ENCODE peak calls at places on chromosomes 3 and 15, in eight cellular contexts. One of them, this sample, is unnamed.

GRCh38 chr3:129665024-129665768 is 58.7 kb upstream of the PLXND1 start:
- DNase-seq in ascending aorta: no peak
- DNase-seq in right lobe of liver: no peak
- DNase-seq in ovary: no peak
- DNase-seq in uterus: no peak
- DNase-seq in cardiac muscle cell: peak; percentile 17
- DNase-seq in HepG2: peak; percentile 53
- DNase-seq in mesendoderm: no peak
- DNase-seq in this sample: no peak

GRCh38 chr3:51024765-51025681 is 350.3 kb downstream of the DOCK3 start:
- DNase-seq in ascending aorta: no peak
- DNase-seq in uterus: peak; percentile 17
- DNase-seq in right lobe of liver: peak; percentile 22
- DNase-seq in cardiac muscle cell: no peak
- DNase-seq in mesendoderm: peak; percentile 27
- DNase-seq in ovary: no peak
- DNase-seq in HepG2: no peak
- DNase-seq in this sample: no peak

GRCh38 chr15:96333194-96334016 is 2.9 kb downstream of the NR2F2 start:
- DNase-seq in cardiac muscle cell: peak; percentile 49
- DNase-seq in ascending aorta: no peak
- DNase-seq in mesendoderm: peak; percentile 82
- DNase-seq in ovary: peak; percentile 40
- DNase-seq in HepG2: no peak
- DNase-seq in right lobe of liver: peak; percentile 42
- DNase-seq in uterus: peak; percentile 31
- DNase-seq in this sample: no peak

GRCh38 chr3:195106418-195106906 is 164.5 kb downstream of the XXYLT1 start:
- DNase-seq in ovary: peak; percentile 53
- DNase-seq in ascending aorta: no peak
- DNase-seq in right lobe of liver: peak; percentile 73
- DNase-seq in mesendoderm: peak; percentile 78
- DNase-seq in uterus: peak; percentile 77
- DNase-seq in HepG2: no peak
- DNase-seq in cardiac muscle cell: peak; percentile 79
- DNase-seq in this sample: peak; percentile 66

GRCh38 chr3:112327371-112327951 is 5.5 kb upstream of the CD200 start:
- DNase-seq in ascending aorta: no peak
- DNase-seq in cardiac muscle cell: peak; percentile 87
- DNase-seq in HepG2: peak; percentile 39
- DNase-seq in ovary: no peak
- DNase-seq in mesendoderm: peak; percentile 77
- DNase-seq in right lobe of liver: no peak
- DNase-seq in uterus: no peak
- DNase-seq in this sample: no peak

GRCh38 chr3:42514876-42515275 is 12.4 kb downstream of the VIPR1 start:
- DNase-seq in cardiac muscle cell: no peak
- DNase-seq in right lobe of liver: no peak
- DNase-seq in ovary: no peak
- DNase-seq in ascending aorta: no peak
- DNase-seq in HepG2: no peak
- DNase-seq in uterus: no peak
- DNase-seq in mesendoderm: no peak
- DNase-seq in this sample: no peak

GRCh38 chr15:75947117-75947516 is 43.4 kb downstream of the FBXO22 start:
- DNase-seq in right lobe of liver: no peak
- DNase-seq in mesendoderm: no peak
- DNase-seq in ovary: no peak
- DNase-seq in uterus: no peak
- DNase-seq in ascending aorta: no peak
- DNase-seq in HepG2: no peak
- DNase-seq in cardiac muscle cell: peak; percentile 45
- DNase-seq in this sample: no peak

GRCh38 chr3:196168808-196169391 is 42.3 kb downstream of the ZDHHC19 start:
- DNase-seq in HepG2: no peak
- DNase-seq in uterus: no peak
- DNase-seq in ascending aorta: no peak
- DNase-seq in cardiac muscle cell: no peak
- DNase-seq in ovary: no peak
- DNase-seq in mesendoderm: no peak
- DNase-seq in right lobe of liver: peak; percentile 39
- DNase-seq in this sample: no peak

GRCh38 chr3:11717301-11717700 is 73.6 kb upstream of the VGLL4 start:
- DNase-seq in right lobe of liver: no peak
- DNase-seq in ovary: no peak
- DNase-seq in uterus: no peak
- DNase-seq in mesendoderm: peak; percentile 47
- DNase-seq in HepG2: no peak
- DNase-seq in cardiac muscle cell: peak; percentile 62
- DNase-seq in ascending aorta: no peak
- DNase-seq in this sample: no peak

GRCh38 chr3:4720316-4721075 is 227.3 kb downstream of the ITPR1 start:
- DNase-seq in right lobe of liver: peak; percentile 65
- DNase-seq in ovary: peak; percentile 88
- DNase-seq in mesendoderm: peak; percentile 81
- DNase-seq in uterus: peak; percentile 77
- DNase-seq in cardiac muscle cell: peak; percentile 88
- DNase-seq in ascending aorta: no peak
- DNase-seq in HepG2: peak; percentile 75
- DNase-seq in this sample: peak; percentile 42

GRCh38 chr3:189272500-189273119 is 100.8 kb downstream of the TPRG1 start:
- DNase-seq in ovary: no peak
- DNase-seq in right lobe of liver: no peak
- DNase-seq in uterus: no peak
- DNase-seq in HepG2: no peak
- DNase-seq in mesendoderm: peak; percentile 68
- DNase-seq in ascending aorta: no peak
- DNase-seq in cardiac muscle cell: peak; percentile 23
- DNase-seq in this sample: no peak

GRCh38 chr3:6223572-6223971 is 637.3 kb upstream of the GRM7 start:
- DNase-seq in right lobe of liver: no peak
- DNase-seq in mesendoderm: no peak
- DNase-seq in ascending aorta: no peak
- DNase-seq in cardiac muscle cell: no peak
- DNase-seq in ovary: no peak
- DNase-seq in uterus: no peak
- DNase-seq in HepG2: no peak
- DNase-seq in this sample: no peak
- H3K4me1 ChIP-seq in right lobe of liver: no peaks in the 10 kb centered on the region
- H3K4me1 ChIP-seq in mesendoderm: no peaks in the 10 kb centered on the region
- H3K4me1 ChIP-seq in ascending aorta: no peaks in the 10 kb centered on the region
- H3K4me1 ChIP-seq in cardiac muscle cell: peaks cover 4% of the 10 kb centered on the region
- H3K4me1 ChIP-seq in ovary: no peaks in the 10 kb centered on the region
- H3K4me1 ChIP-seq in uterus: no peaks in the 10 kb centered on the region
- H3K4me1 ChIP-seq in HepG2: no peaks in the 10 kb centered on the region
- H3K4me1 ChIP-seq in this sample: no peaks in the 10 kb centered on the region

GRCh38 chr15:68643216-68643830 is 64.5 kb downstream of the CORO2B start:
- DNase-seq in right lobe of liver: no peak
- DNase-seq in HepG2: no peak
- DNase-seq in mesendoderm: peak; percentile 68
- DNase-seq in uterus: no peak
- DNase-seq in ascending aorta: no peak
- DNase-seq in ovary: no peak
- DNase-seq in cardiac muscle cell: no peak
- DNase-seq in this sample: no peak

GRCh38 chr15:68640791-68641331 is 62.1 kb downstream of the CORO2B start:
- DNase-seq in uterus: peak; percentile 65
- DNase-seq in ascending aorta: no peak
- DNase-seq in ovary: peak; percentile 83
- DNase-seq in right lobe of liver: no peak
- DNase-seq in HepG2: no peak
- DNase-seq in mesendoderm: no peak
- DNase-seq in cardiac muscle cell: no peak
- DNase-seq in this sample: no peak

GRCh38 chr15:68642491-68642845 is 63.7 kb downstream of the CORO2B start:
- DNase-seq in uterus: no peak
- DNase-seq in ascending aorta: no peak
- DNase-seq in cardiac muscle cell: no peak
- DNase-seq in ovary: no peak
- DNase-seq in HepG2: no peak
- DNase-seq in mesendoderm: peak; percentile 92
- DNase-seq in right lobe of liver: no peak
- DNase-seq in this sample: no peak

GRCh38 chr15:68639926-68640600 is 61.3 kb downstream of the CORO2B start:
- DNase-seq in HepG2: no peak
- DNase-seq in cardiac muscle cell: peak; percentile 40
- DNase-seq in mesendoderm: no peak
- DNase-seq in right lobe of liver: no peak
- DNase-seq in uterus: peak; percentile 44
- DNase-seq in ovary: no peak
- DNase-seq in ascending aorta: no peak
- DNase-seq in this sample: no peak

DNA sequence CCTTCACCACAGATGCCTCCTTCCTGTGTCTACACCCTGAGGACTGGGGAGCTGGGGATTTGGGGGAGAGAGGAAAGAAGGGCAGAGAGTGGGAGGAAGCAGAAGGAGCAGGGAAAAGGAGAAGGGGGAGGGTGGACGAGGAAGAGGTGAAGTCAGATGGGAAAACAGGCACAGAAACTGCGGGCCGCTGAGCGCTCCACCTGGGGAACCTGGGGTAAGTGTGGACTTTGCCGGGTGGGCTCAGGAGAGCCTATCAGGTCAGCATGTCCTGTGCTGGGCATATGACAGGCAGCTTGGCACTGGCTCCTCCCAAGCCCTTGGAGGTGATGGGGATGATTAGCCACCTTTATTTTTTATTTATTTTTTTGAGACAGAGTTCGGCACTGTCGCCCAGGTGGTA is 62.6 kb downstream of the CORO2B start:
- DNase-seq in ascending aorta: no peak
- DNase-seq in HepG2: no peak
- DNase-seq in cardiac muscle cell: no peak
- DNase-seq in mesendoderm: no peak
- DNase-seq in uterus: no peak
- DNase-seq in right lobe of liver: no peak
- DNase-seq in ovary: no peak
- DNase-seq in this sample: no peak
- H3K4me1 ChIP-seq in ascending aorta: peaks cover 10% of the 10 kb centered on the region
- H3K4me1 ChIP-seq in HepG2: no peaks in the 10 kb centered on the region
- H3K4me1 ChIP-seq in cardiac muscle cell: peaks cover 18% of the 10 kb centered on the region
- H3K4me1 ChIP-seq in mesendoderm: peaks cover 3% of the 10 kb centered on the region
- H3K4me1 ChIP-seq in uterus: peaks cover 17% of the 10 kb centered on the region
- H3K4me1 ChIP-seq in right lobe of liver: no peaks in the 10 kb centered on the region
- H3K4me1 ChIP-seq in ovary: peaks cover 44% of the 10 kb centered on the region
- H3K4me1 ChIP-seq in this sample: no peaks in the 10 kb centered on the region

GRCh38 chr3:31932990-31933389 is 48.1 kb downstream of the OSBPL10 start:
- DNase-seq in uterus: no peak
- DNase-seq in ovary: no peak
- DNase-seq in ascending aorta: no peak
- DNase-seq in HepG2: no peak
- DNase-seq in cardiac muscle cell: no peak
- DNase-seq in right lobe of liver: no peak
- DNase-seq in mesendoderm: no peak
- DNase-seq in this sample: no peak

GRCh38 chr3:31934018-31934417 is 47.0 kb downstream of the OSBPL10 start:
- DNase-seq in right lobe of liver: no peak
- DNase-seq in uterus: no peak
- DNase-seq in mesendoderm: peak; percentile 57
- DNase-seq in HepG2: no peak
- DNase-seq in ascending aorta: no peak
- DNase-seq in ovary: no peak
- DNase-seq in cardiac muscle cell: peak; percentile 40
- DNase-seq in this sample: no peak

GRCh38 chr3:31937225-31937624 is 43.8 kb downstream of the OSBPL10 start:
- DNase-seq in mesendoderm: no peak
- DNase-seq in ascending aorta: no peak
- DNase-seq in cardiac muscle cell: peak; percentile 34
- DNase-seq in uterus: no peak
- DNase-seq in HepG2: no peak
- DNase-seq in ovary: no peak
- DNase-seq in right lobe of liver: no peak
- DNase-seq in this sample: no peak

GRCh38 chr3:31934866-31935265 is 46.2 kb downstream of the OSBPL10 start:
- DNase-seq in HepG2: no peak
- DNase-seq in uterus: no peak
- DNase-seq in right lobe of liver: no peak
- DNase-seq in ovary: no peak
- DNase-seq in ascending aorta: no peak
- DNase-seq in cardiac muscle cell: peak; percentile 26
- DNase-seq in mesendoderm: peak; percentile 54
- DNase-seq in this sample: no peak

GRCh38 chr3:31936661-31937060 is 44.4 kb downstream of the OSBPL10 start:
- DNase-seq in HepG2: no peak
- DNase-seq in uterus: no peak
- DNase-seq in mesendoderm: peak; percentile 88
- DNase-seq in right lobe of liver: no peak
- DNase-seq in ovary: no peak
- DNase-seq in cardiac muscle cell: peak; percentile 76
- DNase-seq in ascending aorta: no peak
- DNase-seq in this sample: no peak
- H3K4me1 ChIP-seq in HepG2: peaks cover 51% of the 10 kb centered on the region
- H3K4me1 ChIP-seq in uterus: no peaks in the 10 kb centered on the region
- H3K4me1 ChIP-seq in mesendoderm: no peaks in the 10 kb centered on the region
- H3K4me1 ChIP-seq in right lobe of liver: no peaks in the 10 kb centered on the region
- H3K4me1 ChIP-seq in ovary: peaks cover 2% of the 10 kb centered on the region
- H3K4me1 ChIP-seq in cardiac muscle cell: peaks cover 5% of the 10 kb centered on the region
- H3K4me1 ChIP-seq in ascending aorta: peaks cover 10% of the 10 kb centered on the region
- H3K4me1 ChIP-seq in this sample: peaks cover 49% of the 10 kb centered on the region

GRCh38 chr15:45168286-45168685 is 19.5 kb downstream of the SHF start:
- DNase-seq in ovary: no peak
- DNase-seq in HepG2: no peak
- DNase-seq in uterus: no peak
- DNase-seq in ascending aorta: no peak
- DNase-seq in mesendoderm: no peak
- DNase-seq in right lobe of liver: no peak
- DNase-seq in cardiac muscle cell: no peak
- DNase-seq in this sample: no peak

GRCh38 chr15:45168751-45169551 is 18.8 kb downstream of the SHF start:
- DNase-seq in right lobe of liver: no peak
- DNase-seq in cardiac muscle cell: no peak
- DNase-seq in uterus: no peak
- DNase-seq in ascending aorta: no peak
- DNase-seq in HepG2: no peak
- DNase-seq in mesendoderm: no peak
- DNase-seq in ovary: no peak
- DNase-seq in this sample: no peak

GRCh38 chr15:45174577-45174976 is 13.2 kb downstream of the SHF start:
- DNase-seq in cardiac muscle cell: no peak
- DNase-seq in mesendoderm: no peak
- DNase-seq in right lobe of liver: no peak
- DNase-seq in uterus: no peak
- DNase-seq in ovary: no peak
- DNase-seq in ascending aorta: no peak
- DNase-seq in HepG2: no peak
- DNase-seq in this sample: no peak

GRCh38 chr15:45169608-45170480 is 17.9 kb downstream of the SHF start:
- DNase-seq in uterus: no peak
- DNase-seq in ovary: no peak
- DNase-seq in cardiac muscle cell: no peak
- DNase-seq in HepG2: no peak
- DNase-seq in mesendoderm: no peak
- DNase-seq in right lobe of liver: no peak
- DNase-seq in ascending aorta: no peak
- DNase-seq in this sample: no peak

DNA sequence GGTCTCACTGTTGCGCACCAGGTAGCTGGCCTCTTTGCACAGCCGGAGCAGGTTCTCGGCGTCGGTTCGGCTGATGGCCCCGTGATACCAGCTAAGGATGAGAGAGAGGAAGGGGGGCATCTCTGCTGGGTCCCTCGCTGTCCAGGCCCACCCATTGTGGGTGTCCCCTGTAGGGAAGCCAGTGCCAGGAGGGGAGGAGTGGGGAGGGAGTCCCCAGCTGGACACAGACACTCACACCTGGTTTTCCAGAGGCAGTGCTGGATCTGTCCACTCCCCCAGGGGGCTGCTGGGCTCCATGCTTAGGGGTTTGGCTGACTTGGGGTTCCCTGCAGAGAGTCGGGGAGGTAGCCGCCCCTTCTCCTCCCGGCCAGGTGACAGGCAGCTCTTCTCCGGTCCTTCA is 15.9 kb downstream of the SHF start:
- DNase-seq in right lobe of liver: no peak
- DNase-seq in mesendoderm: no peak
- DNase-seq in cardiac muscle cell: no peak
- DNase-seq in HepG2: no peak
- DNase-seq in ovary: no peak
- DNase-seq in uterus: no peak
- DNase-seq in ascending aorta: no peak
- DNase-seq in this sample: no peak
- H3K4me1 ChIP-seq in right lobe of liver: no peaks in the 10 kb centered on the region
- H3K4me1 ChIP-seq in mesendoderm: peaks cover 6% of the 10 kb centered on the region
- H3K4me1 ChIP-seq in cardiac muscle cell: no peaks in the 10 kb centered on the region
- H3K4me1 ChIP-seq in HepG2: no peaks in the 10 kb centered on the region
- H3K4me1 ChIP-seq in ovary: no peaks in the 10 kb centered on the region
- H3K4me1 ChIP-seq in uterus: no peaks in the 10 kb centered on the region
- H3K4me1 ChIP-seq in ascending aorta: no peaks in the 10 kb centered on the region
- H3K4me1 ChIP-seq in this sample: no peaks in the 10 kb centered on the region